ENCODE peak calls at places on chromosomes 3 and 15, in five cellular contexts. O, I, T, V and J are unnamed samples.

GRCh38 chr3:18366258-18366657 is 58.9 kb downstream of the SATB1 start:
- DNase-seq in O (no peak), I (no peak), T (no peak), V (no peak), J (no peak)

GRCh38 chr3:36944012-36944640 is 728 bp downstream of the TRANK1 start:
- DNase-seq in O (peak; percentile 68), I (peak; percentile 44), T (peak; percentile 64), V (peak; percentile 68), J (peak; percentile 50)

GRCh38 chr15:41827290-41827879 is 507 bp upstream of the JMJD7 start:
- DNase-seq in O (no peak), I (no peak), T (no peak), V (peak; percentile 68), J (no peak)

GRCh38 chr3:33173103-33173502 is 45.5 kb downstream of the SUSD5 start:
- DNase-seq in O (no peak), I (no peak), T (no peak), V (no peak), J (no peak)

GRCh38 chr3:186888569-186888968 is 41.8 kb upstream of the ST6GAL1 start:
- DNase-seq in O (no peak), I (no peak), T (peak; percentile 29), V (no peak), J (no peak)

GRCh38 chr3:195068481-195069080 is 202.4 kb downstream of the XXYLT1 start:
- DNase-seq in O (no peak), I (no peak), T (no peak), V (no peak), J (no peak)

GRCh38 chr15:80953953-80954778 is 35.5 kb downstream of the MESD start:
- DNase-seq in O (no peak), I (no peak), T (no peak), V (peak; percentile 75), J (no peak)

GRCh38 chr3:160665231-160665630 is 11.7 kb upstream of the ARL14 start:
- DNase-seq in O (no peak), I (no peak), T (no peak), V (no peak), J (no peak)

GRCh38 chr15:59532770-59533379 is 78.7 kb upstream of the GCNT3 start:
- DNase-seq in O (no peak), I (peak; percentile 29), T (no peak), V (no peak), J (no peak)

GRCh38 chr3:106758459-106758858 is 618.8 kb upstream of the CCDC54 start:
- DNase-seq in O (no peak), I (no peak), T (no peak), V (no peak), J (no peak)

GRCh38 chr3:46926447-46926846 is 48.9 kb downstream of the PTH1R start:
- DNase-seq in O (no peak), I (no peak), T (no peak), V (no peak), J (no peak)

GRCh38 chr3:47347217-47347801 is 33.5 kb upstream of the PTPN23 start:
- DNase-seq in O (no peak), I (no peak), T (no peak), V (no peak), J (no peak)

GRCh38 chr3:18510947-18511346 is 85.8 kb upstream of the SATB1 start:
- DNase-seq in O (no peak), I (no peak), T (no peak), V (no peak), J (no peak)

GRCh38 chr3:159860727-159861126 is 127.9 kb upstream of the IL12A start:
- DNase-seq in O (no peak), I (no peak), T (no peak), V (no peak), J (no peak)

GRCh38 chr15:41559489-41560177 is 621 bp downstream of the TYRO3 start:
- DNase-seq in O (no peak), I (no peak), T (no peak), V (peak; percentile 44), J (no peak)

GRCh38 chr3:120566243-120566980 is 29.7 kb upstream of the NDUFB4 start:
- DNase-seq in O (no peak), I (no peak), T (no peak), V (no peak), J (no peak)

GRCh38 chr15:29805043-29805707 is 17.1 kb downstream of the TJP1 start:
- DNase-seq in O (no peak), I (no peak), T (peak; percentile 31), V (no peak), J (no peak)

GRCh38 chr3:55723653-55724406 is 236.7 kb upstream of the WNT5A start:
- DNase-seq in O (no peak), I (no peak), T (no peak), V (peak; percentile 35), J (no peak)

GRCh38 chr15:91032919-91033803 is 10.8 kb upstream of the VPS33B start:
- DNase-seq in O (peak; percentile 96), I (no peak), T (peak; percentile 48), V (peak; percentile 97), J (peak; percentile 84)

GRCh38 chr15:57649138-57649537 is 57.4 kb upstream of the POLR2M start:
- DNase-seq in O (no peak), I (no peak), T (peak; percentile 43), V (no peak), J (no peak)

GRCh38 chr3:178551916-178552321 is 15.7 kb downstream of the KCNMB2 start:
- DNase-seq in O (no peak), I (no peak), T (no peak), V (no peak), J (no peak)

GRCh38 chr15:41935566-41936020 is 36.8 kb downstream of the EHD4 start:
- DNase-seq in O (no peak), I (no peak), T (no peak), V (no peak), J (no peak)

GRCh38 chr3:10771486-10772225 is 44.4 kb upstream of the SLC6A11 start:
- DNase-seq in O (no peak), I (no peak), T (no peak), V (no peak), J (no peak)

GRCh38 chr3:112010631-112011030 is 11.9 kb downstream of the TAGLN3 start:
- DNase-seq in O (no peak), I (no peak), T (no peak), V (no peak), J (no peak)

GRCh38 chr3:173429527-173429926 is 32.0 kb downstream of the NLGN1 start:
- DNase-seq in O (no peak), I (no peak), T (no peak), V (no peak), J (no peak)

GRCh38 chr15:31478781-31479221 is 152.2 kb downstream of the KLF13 start:
- DNase-seq in O (no peak), I (no peak), T (no peak), V (peak; percentile 20), J (no peak)

GRCh38 chr3:117308756-117309155 is 599.2 kb downstream of the TUSC7 start:
- DNase-seq in O (no peak), I (no peak), T (no peak), V (no peak), J (no peak)

GRCh38 chr3:13272831-13273603 is 147.1 kb downstream of the NUP210 start:
- DNase-seq in O (no peak), I (no peak), T (no peak), V (no peak), J (no peak)

GRCh38 chr3:66342717-66343373 is 122.0 kb downstream of the SLC25A26 start:
- DNase-seq in O (no peak), I (no peak), T (no peak), V (no peak), J (no peak)

GRCh38 chr3:59641169-59641914 is 591.5 kb upstream of the CFAP20DC start:
- DNase-seq in O (no peak), I (no peak), T (peak; percentile 28), V (no peak), J (peak; percentile 36)

GRCh38 chr3:197226179-197226578 is 72.2 kb downstream of the DLG1 start:
- DNase-seq in O (no peak), I (no peak), T (no peak), V (no peak), J (no peak)

GRCh38 chr15:69031013-69032001 is 16.8 kb downstream of the NOX5 start:
- DNase-seq in O (peak; percentile 34), I (peak; percentile 82), T (peak; percentile 44), V (peak; percentile 86), J (peak; percentile 39)

GRCh38 chr3:61719278-61719977 is 158.1 kb downstream of the PTPRG start:
- DNase-seq in O (no peak), I (no peak), T (peak; percentile 42), V (no peak), J (no peak)

GRCh38 chr3:190008432-190008831 is 112.3 kb downstream of the P3H2 start:
- DNase-seq in O (no peak), I (no peak), T (no peak), V (no peak), J (no peak)

GRCh38 chr15:73001840-73002239 is 50.4 kb upstream of the NEO1 start:
- DNase-seq in O (no peak), I (no peak), T (no peak), V (no peak), J (no peak)

GRCh38 chr3:22399566-22399965 is 648.6 kb upstream of the ZNF385D start:
- DNase-seq in O (no peak), I (no peak), T (no peak), V (no peak), J (no peak)

GRCh38 chr15:71083349-71083748 is 31.9 kb upstream of the THSD4 start:
- DNase-seq in O (no peak), I (no peak), T (peak; percentile 73), V (no peak), J (no peak)

GRCh38 chr3:78995087-78995486 is 772.7 kb downstream of the ROBO1 start:
- DNase-seq in O (no peak), I (no peak), T (no peak), V (no peak), J (no peak)

GRCh38 chr3:159804726-159805410 is 183.8 kb upstream of the IL12A start:
- DNase-seq in O (peak; percentile 33), I (peak; percentile 77), T (peak; percentile 73), V (peak; percentile 82), J (peak; percentile 71)

GRCh38 chr15:31352911-31353811 is 26.5 kb downstream of the KLF13 start:
- DNase-seq in O (no peak), I (no peak), T (peak; percentile 75), V (no peak), J (no peak)

GRCh38 chr3:141280690-141281089 is 49.1 kb downstream of the PXYLP1 start:
- DNase-seq in O (no peak), I (no peak), T (no peak), V (no peak), J (no peak)
- TF ChIP-seq CTCF in O (no peak), I (no peak), T (no peak), V (no peak), J (no peak)

GRCh38 chr15:75109731-75110130 is 86.3 kb downstream of the PPCDC start:
- DNase-seq in O (no peak), I (no peak), T (no peak), V (no peak), J (no peak)
- H3K4me1 ChIP-seq in O (no peaks in the 10 kb centered on the region), I (peaks cover 51% of the 10 kb centered on the region), T (peaks cover 6% of the 10 kb centered on the region), V (no peaks in the 10 kb centered on the region), J (no peaks in the 10 kb centered on the region)

GRCh38 chr3:137867611-137868010 is 103.5 kb downstream of the SOX14 start:
- DNase-seq in O (no peak), I (no peak), T (no peak), V (no peak), J (no peak)
- H3K27ac ChIP-seq in O (no peak overlapping the region), I (no peak overlapping the region), T (no peak overlapping the region), V (no peak overlapping the region), J (no peak overlapping the region)

GRCh38 chr3:129046037-129046731 is 14.4 kb upstream of the GP9 start:
- DNase-seq in O (no peak), I (no peak), T (no peak), V (peak; percentile 79), J (no peak)
- TF ChIP-seq CTCF in O (no peak), I (no peak), T (no peak), V (peak; percentile 58), J (no peak)

GRCh38 chr15:98266295-98266694 is 305.8 kb downstream of the ARRDC4 start:
- DNase-seq in O (no peak), I (no peak), T (no peak), V (no peak), J (no peak)
- H3K4me1 ChIP-seq in O (no peaks in the 10 kb centered on the region), I (no peaks in the 10 kb centered on the region), T (no peaks in the 10 kb centered on the region), V (no peaks in the 10 kb centered on the region), J (no peaks in the 10 kb centered on the region)